ENCODE peak calls at places on chromosomes 13 and 19, in nine cellular contexts. H is neuronal stem cell, I is esophagus squamous epithelium, R is LNCaP clone FGC, F is A549, B is mesendoderm, D is fibroblast of mammary gland, O is HFF-Myc, W is fibroblast of lung. M is an unnamed sample.

GRCh38 chr13:49436890-49437289 is 7.0 kb downstream of the CAB39L start:
- DNase-seq in H (no peak), I (no peak), R (no peak), F (no peak), B (no peak), D (peak; percentile 79), O (no peak), W (peak; percentile 82), M (no peak)

GRCh38 chr19:10742494-10742893 is 24.6 kb downstream of the DNM2 start:
- DNase-seq in H (no peak), I (no peak), R (no peak), F (no peak), B (no peak), D (no peak), O (no peak), W (no peak), M (no peak)

GRCh38 chr19:2483484-2484151 is 7.7 kb downstream of the GADD45B start:
- DNase-seq in H (no peak), I (no peak), R (no peak), F (no peak), B (no peak), D (no peak), O (no peak), W (no peak), M (no peak)

GRCh38 chr19:33752945-33753344 is 43.7 kb upstream of the KCTD15 start:
- DNase-seq in H (no peak), I (no peak), R (no peak), F (no peak), B (no peak), D (no peak), O (no peak), W (no peak), M (no peak)

GRCh38 chr13:32530841-32531253 is 7.7 kb downstream of the N4BP2L2 start:
- DNase-seq in H (no peak), I (no peak), R (no peak), F (no peak), B (peak; percentile 2), D (peak; percentile 68), O (no peak), W (peak; percentile 87), M (peak; percentile 62)

GRCh38 chr19:42023121-42023942 is 29.3 kb upstream of the ATP1A3 start:
- DNase-seq in H (no peak), I (no peak), R (no peak), F (peak; percentile 73), B (peak; percentile 70), D (peak; percentile 11), O (no peak), W (peak; percentile 9), M (no peak)

GRCh38 chr19:46487802-46488445 is 7.7 kb downstream of the PNMA8B start:
- DNase-seq in H (peak; percentile 85), I (no peak), R (peak; percentile 7), F (peak; percentile 86), B (peak; percentile 72), D (peak; percentile 71), O (no peak), W (peak; percentile 71), M (no peak)

GRCh38 chr19:1871140-1871597 is 7.8 kb upstream of the KLF16 start:
- DNase-seq in H (no peak), I (no peak), R (peak; percentile 34), F (no peak), B (no peak), D (no peak), O (no peak), W (no peak), M (no peak)

GRCh38 chr13:19845758-19846157 is 17.7 kb downstream of the ZMYM5 start:
- DNase-seq in H (no peak), I (no peak), R (no peak), F (peak; percentile 78), B (peak; percentile 11), D (peak; percentile 99), O (peak; percentile 91), W (peak; percentile 99), M (peak; percentile 90)

GRCh38 chr13:24328145-24328544 is 18.8 kb downstream of the C1QTNF9 start:
- DNase-seq in H (no peak), I (no peak), R (no peak), F (no peak), B (no peak), D (no peak), O (no peak), W (no peak), M (no peak)
- H3K4me3 ChIP-seq in H (peak overlapping the region; percentile 3), I (no peak overlapping the region), R (no peak overlapping the region), F (peak overlapping the region; percentile 32), B (no peak overlapping the region), D (peak overlapping the region; percentile 6), O (no peak overlapping the region), W (no peak overlapping the region), M (peak overlapping the region; percentile 40)

GRCh38 chr19:13761423-13761822 is 2.9 kb upstream of the MRI1 start:
- DNase-seq in H (no peak), I (no peak), R (no peak), F (peak; percentile 23), B (no peak), D (no peak), O (no peak), W (no peak), M (no peak)
- H3K4me3 ChIP-seq in H (no peak overlapping the region), I (no peak overlapping the region), R (no peak overlapping the region), F (no peak overlapping the region), B (no peak overlapping the region), D (no peak overlapping the region), O (no peak overlapping the region), W (no peak overlapping the region), M (no peak overlapping the region)

GRCh38 chr19:43848821-43849220 is 21.7 kb downstream of the ZNF283 start:
- DNase-seq in H (no peak), I (no peak), R (no peak), F (no peak), B (no peak), D (no peak), O (no peak), W (no peak), M (no peak)

GRCh38 chr19:43847246-43847645 is 20.1 kb downstream of the ZNF283 start:
- DNase-seq in H (no peak), I (no peak), R (no peak), F (no peak), B (peak; percentile 20), D (no peak), O (no peak), W (no peak), M (no peak)

GRCh38 chr19:43841990-43842389 is 14.9 kb downstream of the ZNF283 start:
- DNase-seq in H (no peak), I (no peak), R (no peak), F (no peak), B (peak; percentile 16), D (no peak), O (no peak), W (no peak), M (no peak)

GRCh38 chr19:43847884-43848283 is 20.8 kb downstream of the ZNF283 start:
- DNase-seq in H (no peak), I (no peak), R (no peak), F (no peak), B (peak; percentile 69), D (no peak), O (no peak), W (no peak), M (no peak)
- H3K4me3 ChIP-seq in H (no peak overlapping the region), I (no peak overlapping the region), R (no peak overlapping the region), F (no peak overlapping the region), B (no peak overlapping the region), D (no peak overlapping the region), O (no peak overlapping the region), W (no peak overlapping the region), M (no peak overlapping the region)

GRCh38 chr19:49362048-49362925 is at the start of gene TEAD2:
- DNase-seq in H (peak; percentile 75), I (no peak), R (no peak), F (peak; percentile 86), B (peak; percentile 82), D (peak; percentile 22), O (no peak), W (peak; percentile 47), M (no peak)

GRCh38 chr19:49362926-49363264 is 679 bp upstream of the TEAD2 start:
- DNase-seq in H (peak; percentile 45), I (no peak), R (no peak), F (no peak), B (no peak), D (no peak), O (no peak), W (no peak), M (no peak)

GRCh38 chr19:49366110-49366509 is 2.4 kb downstream of the DKKL1 start:
- DNase-seq in H (no peak), I (no peak), R (no peak), F (no peak), B (no peak), D (no peak), O (no peak), W (no peak), M (no peak)

GRCh38 chr19:49363265-49364082 is at the start of gene DKKL1:
- DNase-seq in H (peak; percentile 100), I (peak; percentile 67), R (peak; percentile 96), F (peak; percentile 98), B (peak; percentile 100), D (peak; percentile 99), O (peak; percentile 99), W (peak; percentile 99), M (peak; percentile 97)

GRCh38 chr19:49364083-49364687 is 508 bp downstream of the DKKL1 start:
- DNase-seq in H (no peak), I (no peak), R (no peak), F (no peak), B (no peak), D (no peak), O (no peak), W (no peak), M (no peak)
- H3K4me3 ChIP-seq in H (peak overlapping the region; percentile 50), I (peak overlapping the region; percentile 70), R (peak overlapping the region; percentile 25), F (peak overlapping the region; percentile 44), B (no peak overlapping the region), D (peak overlapping the region; percentile 21), O (no peak overlapping the region), W (peak overlapping the region; percentile 34), M (peak overlapping the region; percentile 17)

DNA sequence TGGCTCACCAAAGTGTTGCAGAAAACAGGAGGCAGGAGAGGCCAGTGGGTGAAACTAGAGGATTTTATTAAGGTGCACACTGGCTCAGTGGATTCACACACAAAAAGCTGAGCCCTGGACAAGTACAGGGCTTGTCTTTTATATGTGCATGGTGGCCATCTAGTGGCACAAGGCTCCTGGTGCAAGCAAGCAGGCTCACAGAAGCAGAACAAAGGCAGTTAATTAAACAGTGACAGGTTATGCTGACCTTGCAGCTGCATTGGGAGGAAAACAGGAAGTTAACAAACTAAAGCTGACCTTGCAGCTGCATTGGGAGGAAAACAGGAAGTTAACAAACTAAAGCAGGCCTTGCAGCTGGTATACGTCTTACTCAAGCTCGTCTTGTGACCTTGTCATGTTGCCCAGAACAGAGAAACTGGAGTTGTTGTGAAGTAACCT is 65.3 kb upstream of the ZNF681 start:
- DNase-seq in H (peak; percentile 0), I (no peak), R (peak; percentile 18), F (no peak), B (peak; percentile 87), D (peak; percentile 4), O (no peak), W (peak; percentile 3), M (no peak)
- H3K4me3 ChIP-seq in H (peak overlapping the region; percentile 15), I (no peak overlapping the region), R (no peak overlapping the region), F (no peak overlapping the region), B (no peak overlapping the region), D (no peak overlapping the region), O (no peak overlapping the region), W (no peak overlapping the region), M (no peak overlapping the region)

GRCh38 chr19:13408889-13409518 is 97.3 kb downstream of the CACNA1A start:
- DNase-seq in H (peak; percentile 58), I (no peak), R (no peak), F (no peak), B (peak; percentile 36), D (no peak), O (no peak), W (no peak), M (no peak)
- H3K4me3 ChIP-seq in H (no peak overlapping the region), I (no peak overlapping the region), R (no peak overlapping the region), F (no peak overlapping the region), B (no peak overlapping the region), D (no peak overlapping the region), O (no peak overlapping the region), W (no peak overlapping the region), M (no peak overlapping the region)

GRCh38 chr13:101917833-101918755 is 465.6 kb downstream of the ITGBL1 start:
- DNase-seq in H (no peak), I (no peak), R (no peak), F (no peak), B (peak; percentile 43), D (no peak), O (no peak), W (no peak), M (no peak)
- H3K4me3 ChIP-seq in H (no peak overlapping the region), I (no peak overlapping the region), R (no peak overlapping the region), F (no peak overlapping the region), B (no peak overlapping the region), D (no peak overlapping the region), O (no peak overlapping the region), W (no peak overlapping the region), M (no peak overlapping the region)